ENCODE peak calls at places on chromosomes 7 and 10, in four cellular contexts. I, R, M and V are unnamed samples.

GRCh38 chr7:18995270-18995671 is 122.2 kb downstream of the TWIST1 start:
- DNase-seq in R (no peak), M (no peak), I (no peak), V (no peak)

GRCh38 chr10:118980135-118980865 is 49.2 kb upstream of the NANOS1 start:
- DNase-seq in I (peak; percentile 17), R (no peak), M (no peak), V (no peak)

GRCh38 chr7:68828575-68828974 is 769.7 kb upstream of the AUTS2 start:
- DNase-seq in M (no peak), R (no peak), I (no peak), V (no peak)

GRCh38 chr7:135918134-135918533 is 59.0 kb downstream of the MTPN start:
- DNase-seq in I (no peak), R (no peak), M (no peak), V (no peak)

GRCh38 chr10:102394801-102395676 is 466 bp upstream of the NFKB2 start:
- DNase-seq in M (peak; percentile 89), R (peak; percentile 87), I (peak; percentile 92), V (peak; percentile 89)

GRCh38 chr10:123536176-123536845 is 129.8 kb upstream of the GPR26 start:
- DNase-seq in R (no peak), M (no peak), I (no peak), V (no peak)

GRCh38 chr10:3071405-3072198 is 4.3 kb downstream of the PFKP start:
- DNase-seq in I (no peak), R (no peak), M (peak; percentile 95), V (no peak)

GRCh38 chr10:3036155-3036554 is 31.2 kb upstream of the PFKP start:
- DNase-seq in I (no peak), R (no peak), M (no peak), V (no peak)

GRCh38 chr10:82321734-82322133 is 446.7 kb downstream of the NRG3 start:
- DNase-seq in M (no peak), I (no peak), R (no peak), V (no peak)

GRCh38 chr7:66250711-66251110 is 45.6 kb downstream of the TPST1 start:
- DNase-seq in M (peak; percentile 20), I (no peak), R (no peak), V (no peak)

GRCh38 chr7:18153183-18153748 is 125.6 kb upstream of the PRPS1L1 start:
- DNase-seq in I (no peak), R (no peak), M (no peak), V (no peak)

GRCh38 chr10:49678827-49679479 is 498 bp upstream of the C10orf53 start:
- DNase-seq in R (no peak), M (no peak), I (no peak), V (no peak)

GRCh38 chr7:78149787-78150186 is 351.2 kb downstream of the PHTF2 start:
- DNase-seq in R (no peak), I (no peak), M (no peak), V (no peak)

GRCh38 chr10:37436361-37436760 is 311.0 kb downstream of the ANKRD30A start:
- DNase-seq in R (no peak), M (no peak), I (no peak), V (no peak)

GRCh38 chr10:51074238-51075028 is at the start of gene PRKG1:
- DNase-seq in I (peak; percentile 80), M (peak; percentile 38), R (peak; percentile 62), V (peak; percentile 54)

GRCh38 chr10:113298616-113299015 is 254.2 kb upstream of the HABP2 start:
- DNase-seq in M (no peak), I (no peak), R (no peak), V (no peak)

GRCh38 chr7:372546-372938 is 82.6 kb downstream of the FOXL3 start:
- DNase-seq in I (no peak), M (no peak), R (no peak), V (no peak)

GRCh38 chr10:133088524-133089460 is 1.1 kb downstream of the ADGRA1 start:
- DNase-seq in I (no peak), R (no peak), M (no peak), V (no peak)

GRCh38 chr7:50357346-50357745 is 52.8 kb downstream of the IKZF1 start:
- DNase-seq in I (no peak), M (no peak), R (no peak), V (no peak)

GRCh38 chr10:103416436-103417147 is 20.2 kb downstream of the PDCD11 start:
- DNase-seq in M (peak; percentile 44), R (peak; percentile 37), I (no peak), V (peak; percentile 93)

GRCh38 chr10:416091-416515 is 273.4 kb downstream of the DIP2C start:
- DNase-seq in I (peak; percentile 74), R (no peak), M (no peak), V (no peak)

GRCh38 chr10:10204415-10204814 is 813.3 kb upstream of the CELF2 start:
- DNase-seq in I (no peak), R (no peak), M (no peak), V (no peak)

GRCh38 chr7:96182424-96183158 is 139.3 kb downstream of the SLC25A13 start:
- DNase-seq in I (no peak), R (no peak), M (no peak), V (no peak)

GRCh38 chr10:112723876-112724275 is 226.2 kb upstream of the TCF7L2 start:
- DNase-seq in R (no peak), I (no peak), M (no peak), V (no peak)

GRCh38 chr10:63157845-63158624 is 24.9 kb downstream of the NRBF2 start:
- DNase-seq in I (peak; percentile 65), R (peak; percentile 31), M (peak; percentile 57), V (no peak)

GRCh38 chr10:31304261-31304970 is 14.6 kb upstream of the ZEB1 start:
- DNase-seq in M (no peak), R (no peak), I (no peak), V (no peak)

GRCh38 chr7:146690987-146691386 is 574.4 kb downstream of the CNTNAP2 start:
- DNase-seq in M (no peak), R (no peak), I (no peak), V (no peak)

GRCh38 chr7:453597-454306 is 65.9 kb downstream of the PDGFA start:
- DNase-seq in R (no peak), M (no peak), I (no peak), V (no peak)

DNA sequence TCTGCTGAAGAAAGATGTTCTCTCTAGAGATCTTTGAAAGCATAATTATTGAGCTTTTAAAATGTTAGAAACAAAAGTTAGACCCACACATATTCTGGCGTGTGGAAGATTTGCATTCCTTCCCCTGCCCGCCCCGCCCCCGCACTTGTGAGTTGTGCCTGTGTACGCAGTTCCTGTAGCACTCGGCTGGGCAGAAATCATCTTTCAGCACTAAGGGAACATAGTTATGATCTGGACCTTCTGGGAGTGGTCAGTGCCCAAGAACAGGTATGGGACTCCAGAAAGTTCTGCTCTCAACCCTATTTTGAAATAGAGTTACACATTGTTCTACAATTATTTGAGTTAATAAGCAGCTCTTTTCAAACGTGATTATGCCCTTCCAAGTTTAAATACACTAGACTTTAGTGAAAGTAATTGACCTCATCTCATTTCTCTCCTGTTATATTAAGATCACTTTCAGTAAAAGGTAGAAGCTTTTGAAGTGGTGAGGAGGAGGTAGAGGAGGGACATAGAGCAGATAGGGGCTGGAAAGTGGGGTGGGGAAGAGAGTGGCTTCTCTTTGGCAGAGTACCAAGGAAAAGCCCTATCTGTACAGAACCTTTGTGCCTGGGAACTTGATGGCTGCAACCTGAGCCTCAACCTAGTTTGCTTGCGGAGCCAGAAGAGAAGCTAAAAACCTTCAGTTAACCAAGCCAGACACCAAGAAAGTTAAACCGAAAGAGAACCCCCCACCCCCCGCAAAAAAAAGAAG is 5.7 kb downstream of the BLVRA start:
- DNase-seq in M (no peak), R (peak; percentile 21), I (no peak), V (peak; percentile 41)
- H3K27ac ChIP-seq in M (peak overlapping the region; percentile 84), R (peak overlapping the region; percentile 25), I (no peak overlapping the region), V (peak overlapping the region; percentile 58)

DNA sequence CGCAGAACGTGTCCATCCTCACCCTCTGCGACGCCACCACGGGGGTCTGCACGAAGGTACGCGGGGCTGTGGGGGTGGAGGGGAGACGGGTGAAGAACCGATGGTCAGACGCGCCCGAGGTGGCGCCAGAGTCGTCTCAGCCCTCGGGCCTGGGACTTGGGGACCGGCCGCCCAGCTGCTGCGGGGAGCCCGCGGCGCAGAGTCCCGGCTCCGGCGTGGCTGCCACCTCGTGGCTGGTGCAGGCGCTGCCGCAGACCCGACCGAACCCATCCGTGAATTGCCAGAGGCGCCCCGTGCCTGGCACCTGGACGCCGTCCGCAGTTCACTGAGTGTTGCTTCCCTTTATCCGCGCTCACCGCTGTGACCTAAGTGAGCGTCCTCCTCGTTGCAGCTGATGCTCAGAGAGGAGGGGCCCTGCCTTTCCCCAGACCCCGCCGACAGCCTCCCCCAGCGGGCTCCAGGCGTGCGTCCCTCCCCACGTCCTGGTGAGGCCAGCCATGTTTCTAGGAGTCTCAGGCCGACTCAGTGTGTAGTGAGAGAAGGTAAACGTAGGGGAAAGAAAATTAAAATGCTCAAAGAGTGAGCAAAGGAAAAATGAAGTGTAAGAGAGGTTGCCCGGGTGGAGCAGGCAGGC is 208.7 kb downstream of the PAXIP1 start:
- DNase-seq in I (peak; percentile 87), R (no peak), M (no peak), V (no peak)
- H3K9me3 ChIP-seq in I (no peaks in the 10 kb centered on the region), R (no peaks in the 10 kb centered on the region), M (peaks cover 3% of the 10 kb centered on the region), V (no peaks in the 10 kb centered on the region)

GRCh38 chr10:68346774-68347173 is 14.0 kb upstream of the PBLD start:
- DNase-seq in M (no peak), R (no peak), I (no peak), V (no peak)
- H3K27ac ChIP-seq in M (no peak overlapping the region), R (no peak overlapping the region), I (no peak overlapping the region), V (no peak overlapping the region)

GRCh38 chr7:157575777-157576176 is 239.0 kb downstream of the DNAJB6 start:
- DNase-seq in I (no peak), R (no peak), M (no peak), V (no peak)

GRCh38 chr7:157575181-157575580 is 238.4 kb downstream of the DNAJB6 start:
- DNase-seq in M (no peak), I (no peak), R (no peak), V (no peak)

GRCh38 chr7:157576415-157576814 is 239.6 kb downstream of the DNAJB6 start:
- DNase-seq in R (peak; percentile 14), M (no peak), I (no peak), V (no peak)

GRCh38 chr7:157577796-157578339 is 241.1 kb downstream of the DNAJB6 start:
- DNase-seq in I (no peak), M (no peak), R (no peak), V (no peak)

DNA sequence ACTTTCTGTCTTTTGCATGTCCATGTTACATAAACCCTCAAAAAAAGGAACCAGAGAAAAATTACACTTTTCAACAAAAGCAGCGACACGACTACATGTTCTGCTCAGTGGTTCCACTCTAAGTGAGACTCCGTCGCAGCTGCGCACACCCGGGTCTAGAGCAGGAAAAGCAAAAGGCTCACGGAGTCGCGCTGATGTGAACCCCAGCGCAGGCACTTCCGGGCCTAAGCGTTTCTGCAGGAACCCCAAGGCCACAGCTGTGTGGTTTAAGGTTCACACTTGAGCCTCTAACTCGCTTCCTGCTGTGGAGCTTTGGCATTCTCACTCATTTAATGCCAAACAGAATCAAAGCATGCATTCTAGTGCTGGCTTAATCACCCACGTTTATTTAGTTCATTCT is 240.3 kb downstream of the DNAJB6 start:
- DNase-seq in M (no peak), I (no peak), R (no peak), V (no peak)
- H3K9me3 ChIP-seq in M (no peaks in the 10 kb centered on the region), I (no peaks in the 10 kb centered on the region), R (no peaks in the 10 kb centered on the region), V (no peaks in the 10 kb centered on the region)

GRCh38 chr7:105454921-105455320 is 66.2 kb upstream of the SRPK2 start:
- DNase-seq in I (no peak), M (no peak), R (no peak), V (no peak)
- H3K27ac ChIP-seq in I (no peak overlapping the region), M (no peak overlapping the region), R (no peak overlapping the region), V (no peak overlapping the region)